ENCODE peak calls at places on chromosome 20, in seven cellular contexts. U is mucosa of descending colon, Q is fibroblast of the aortic adventitia, S is endothelial cell of umbilical vein, Z is GM23338, O is endothelial cell, M is progenitor cell of endocrine pancreas. B is an unnamed sample.

GRCh38 chr20:4161447-4162251 is 146.3 kb upstream of the RNF24 start:
- DNase-seq in U (peak; percentile 92), Q (no peak), S (no peak), Z (peak; percentile 35), O (no peak), M (no peak), B (no peak)

GRCh38 chr20:14992961-14993360 is 655.5 kb upstream of the FLRT3 start:
- DNase-seq in U (no peak), Q (peak; percentile 9), S (no peak), Z (no peak), O (no peak), M (no peak), B (no peak)

GRCh38 chr20:3658708-3659491 is 4.3 kb downstream of the GFRA4 start:
- DNase-seq in U (no peak), Q (no peak), S (no peak), Z (no peak), O (no peak), M (no peak), B (no peak)

GRCh38 chr20:12764053-12764452 is 244.7 kb upstream of the SPTLC3 start:
- DNase-seq in U (no peak), Q (no peak), S (no peak), Z (peak; percentile 25), O (no peak), M (no peak), B (no peak)

GRCh38 chr20:32585011-32585518 is at the start of gene NOL4L:
- DNase-seq in U (peak; percentile 62), Q (no peak), S (no peak), Z (peak; percentile 69), O (peak; percentile 31), M (peak; percentile 39), B (no peak)

GRCh38 chr20:9136114-9136513 is 67.2 kb downstream of the PLCB4 start:
- DNase-seq in U (no peak), Q (no peak), S (peak; percentile 79), Z (no peak), O (peak; percentile 23), M (no peak), B (no peak)

GRCh38 chr20:60465439-60465838 is 507.2 kb downstream of the CDH26 start:
- DNase-seq in U (no peak), Q (no peak), S (no peak), Z (no peak), O (no peak), M (no peak), B (no peak)

GRCh38 chr20:10217517-10218410 is 866 bp upstream of the SNAP25 start:
- DNase-seq in U (no peak), Q (peak; percentile 68), S (peak; percentile 65), Z (peak; percentile 84), O (peak; percentile 58), M (peak; percentile 32), B (no peak)

GRCh38 chr20:34262488-34263288 is 21.5 kb downstream of the ASIP start:
- DNase-seq in U (no peak), Q (peak; percentile 69), S (no peak), Z (no peak), O (no peak), M (no peak), B (no peak)

GRCh38 chr20:17488916-17489600 is 42.1 kb downstream of the BFSP1 start:
- DNase-seq in U (no peak), Q (no peak), S (no peak), Z (no peak), O (no peak), M (no peak), B (no peak)

GRCh38 chr20:5401277-5401676 is 84.5 kb upstream of the PROKR2 start:
- DNase-seq in U (no peak), Q (no peak), S (no peak), Z (no peak), O (no peak), M (no peak), B (no peak)

GRCh38 chr20:54015496-54015895 is 54.9 kb downstream of the BCAS1 start:
- DNase-seq in U (no peak), Q (no peak), S (no peak), Z (no peak), O (no peak), M (no peak), B (no peak)
- TF ChIP-seq CTCF in U (no peak), Q (no peak), S (no peak), Z (no peak), O (no peak), M (no peak), B (no peak)

DNA sequence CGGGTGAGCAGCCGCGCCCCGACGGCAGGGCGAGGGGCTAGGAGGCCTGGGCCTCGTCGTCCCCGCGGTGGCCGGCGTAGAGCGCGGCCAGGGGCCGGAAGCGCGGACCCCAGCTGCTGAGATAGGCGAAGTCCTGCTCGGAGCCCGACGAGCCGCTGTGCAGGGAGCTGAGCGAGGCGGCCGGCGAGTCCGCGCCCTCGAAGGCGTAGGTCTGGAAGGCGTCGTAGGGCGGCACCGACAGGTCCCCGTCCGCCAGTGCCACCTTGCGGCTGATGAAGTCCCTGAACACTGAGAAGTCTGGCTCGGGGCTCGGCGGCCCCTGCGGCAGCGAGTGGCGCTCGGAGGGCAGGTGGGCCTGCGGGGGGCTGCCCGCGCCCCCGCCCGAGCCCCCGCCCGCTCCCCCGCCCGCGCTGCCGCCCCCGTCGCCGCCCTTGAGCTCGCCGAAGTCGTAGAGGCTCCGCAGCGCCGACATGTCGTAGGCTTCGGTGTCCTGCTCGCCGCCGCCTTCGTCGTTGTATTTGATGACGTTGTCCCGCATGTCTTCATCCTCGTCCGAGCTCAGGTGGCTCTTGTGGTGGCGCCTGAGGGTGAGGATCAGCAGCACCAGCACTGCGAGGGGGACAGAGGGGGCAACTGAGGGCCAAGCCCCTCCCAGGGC is 56.5 kb downstream of the CD40 start:
- DNase-seq in U (peak; percentile 72), Q (peak; percentile 48), S (peak; percentile 44), Z (peak; percentile 95), O (peak; percentile 87), M (peak; percentile 71), B (peak; percentile 63)
- TF ChIP-seq CTCF in U (peak; percentile 55), Q (peak; percentile 67), S (peak; percentile 85), Z (peak; percentile 84), O (peak; percentile 69), M (peak; percentile 72), B (peak; percentile 56)

DNA sequence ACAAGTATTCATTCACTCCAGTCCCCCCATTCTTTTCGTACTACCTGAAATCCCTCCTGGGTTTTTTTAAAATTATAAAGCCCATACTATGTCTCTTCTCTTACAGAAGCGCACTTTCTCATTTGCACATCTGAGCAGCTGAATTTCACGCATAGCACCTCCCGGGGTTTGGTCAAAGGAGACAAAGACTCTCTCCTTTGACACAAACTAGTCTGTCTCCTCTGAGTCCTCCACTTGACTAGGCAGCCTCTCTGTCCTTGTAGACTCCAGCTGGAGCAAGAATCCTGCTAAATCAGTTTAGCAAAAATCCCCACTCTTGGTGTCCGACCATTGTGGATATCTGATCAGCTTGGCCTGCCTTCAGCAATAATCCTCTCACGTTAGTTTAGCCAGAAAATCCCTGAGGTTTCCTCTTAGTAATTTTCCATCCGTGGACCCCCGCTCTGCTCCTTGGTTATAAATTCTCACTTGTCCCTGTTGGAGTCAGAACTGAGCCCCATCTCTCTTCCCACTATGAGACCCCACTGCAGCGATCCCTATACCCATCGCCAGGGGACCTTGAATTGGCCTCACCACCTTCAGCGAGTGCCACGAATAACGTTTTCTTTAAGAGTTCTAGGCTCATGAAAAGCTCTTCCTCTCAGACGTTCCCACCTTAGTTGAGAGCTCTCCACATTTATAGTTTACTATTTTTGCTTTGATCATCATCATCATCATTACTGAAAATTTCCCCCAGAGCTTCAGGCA is 29.0 kb downstream of the PDYN start:
- DNase-seq in U (no peak), Q (no peak), S (no peak), Z (peak; percentile 68), O (peak; percentile 30), M (no peak), B (no peak)
- TF ChIP-seq CTCF in U (no peak), Q (no peak), S (peak; percentile 18), Z (peak; percentile 26), O (no peak), M (peak; percentile 20), B (no peak)

DNA sequence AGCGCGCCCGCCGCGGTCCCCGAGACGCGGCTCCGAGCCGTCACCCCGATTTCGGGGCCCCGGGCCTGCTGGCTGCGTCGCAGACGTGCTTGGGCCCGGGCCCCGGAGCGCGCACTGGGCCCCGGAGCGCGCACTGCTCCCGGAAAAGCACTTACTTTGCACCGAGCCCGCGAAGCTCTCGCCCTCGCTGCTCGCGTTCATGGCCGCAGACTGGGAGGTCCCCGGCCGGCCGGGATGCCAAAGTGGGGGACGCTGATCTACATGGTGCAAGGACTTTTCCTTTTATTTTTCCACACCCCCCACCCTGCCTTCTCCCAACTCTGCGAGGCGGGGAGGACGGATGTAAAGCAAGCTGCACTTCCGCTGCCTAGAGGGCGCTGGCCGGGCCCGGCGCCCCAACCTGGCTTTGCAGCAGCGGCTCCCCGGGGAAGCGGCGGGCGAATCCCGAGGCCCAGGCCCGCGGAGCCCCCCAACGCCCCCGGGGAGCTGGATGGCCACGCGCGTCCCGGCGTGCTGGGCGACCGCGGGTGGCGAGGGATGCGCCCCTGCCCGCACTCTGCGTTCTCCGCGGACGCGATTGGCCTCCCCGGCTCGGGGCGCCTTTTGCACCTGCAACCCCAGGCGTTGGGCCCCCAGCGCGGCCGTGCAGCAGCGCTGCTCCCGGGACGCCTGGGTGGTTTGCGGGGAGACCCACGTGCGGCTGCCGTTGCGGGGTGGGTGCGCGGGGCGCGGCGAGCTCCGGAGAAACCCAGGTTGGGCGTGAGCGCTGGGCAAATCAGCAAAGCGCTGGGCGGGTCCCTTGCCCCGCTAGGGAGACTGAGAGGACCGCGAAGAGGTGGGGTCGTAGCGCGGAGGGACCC is at the start of gene ZFP64:
- DNase-seq in U (peak; percentile 85), Q (peak; percentile 72), S (peak; percentile 80), Z (peak; percentile 82), O (peak; percentile 63), M (peak; percentile 50), B (peak; percentile 69)
- TF ChIP-seq CTCF in U (peak; percentile 28), Q (peak; percentile 75), S (peak; percentile 70), Z (peak; percentile 61), O (peak; percentile 26), M (peak; percentile 66), B (peak; percentile 64)

GRCh38 chr20:20664795-20665194 is 47.6 kb downstream of the RALGAPA2 start:
- DNase-seq in U (no peak), Q (peak; percentile 27), S (peak; percentile 77), Z (peak; percentile 41), O (peak; percentile 9), M (no peak), B (no peak)
- TF ChIP-seq CTCF in U (no peak), Q (peak; percentile 23), S (peak; percentile 52), Z (peak; percentile 71), O (no peak), M (peak; percentile 57), B (peak; percentile 53)

DNA sequence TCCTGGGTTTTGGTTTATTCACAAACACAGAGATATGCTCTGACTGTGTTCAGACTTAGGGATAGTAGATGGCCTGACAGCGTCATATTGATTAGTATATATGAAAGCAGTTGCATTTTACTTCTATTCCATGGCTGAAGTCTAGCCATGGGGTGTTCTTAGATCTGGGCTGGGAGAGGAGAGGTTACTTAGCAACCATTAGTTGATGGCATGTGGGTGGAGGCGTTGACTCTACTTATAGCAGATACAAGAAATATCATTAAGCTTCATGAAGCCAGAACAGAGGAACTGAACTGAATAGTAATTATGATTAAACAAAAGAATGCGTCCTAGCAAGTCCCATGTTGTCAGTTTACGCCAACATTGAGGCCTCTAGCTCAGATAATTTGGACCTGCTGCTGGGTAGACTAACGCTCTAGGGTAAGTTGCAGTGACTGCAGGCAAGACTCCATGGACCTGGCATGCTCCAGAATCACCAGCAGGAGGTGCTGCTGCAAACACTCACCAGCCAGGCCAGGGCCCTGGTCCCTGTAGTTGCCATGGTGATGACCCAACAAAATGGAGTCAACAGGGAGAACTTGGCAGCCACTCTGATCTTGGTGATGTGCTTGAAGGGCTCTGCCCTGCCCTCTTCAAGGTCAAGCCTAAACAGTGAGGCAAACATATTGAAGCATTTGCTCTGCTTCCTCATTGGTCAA is 477.4 kb downstream of the PREX1 start:
- DNase-seq in U (no peak), Q (no peak), S (no peak), Z (peak; percentile 81), O (peak; percentile 29), M (no peak), B (no peak)
- TF ChIP-seq CTCF in U (no peak), Q (no peak), S (peak; percentile 26), Z (peak; percentile 79), O (peak; percentile 60), M (peak; percentile 35), B (no peak)

B was measured in natural killer cell.